ENCODE peak calls at places on chromosomes 2 and 18, in four cellular contexts. I, J, E and B are unnamed samples.

GRCh38 chr18:59961086-59961485 is 61.3 kb downstream of the PMAIP1 start:
- DNase-seq in I (peak), J (no peak), E (peak), B (no peak)

GRCh38 chr18:58858591-58859468 is 5.8 kb upstream of the ZNF532 start:
- DNase-seq in E (peak), I (no peak), J (no peak), B (no peak)

GRCh38 chr2:190583507-190584337 is 49.2 kb upstream of the NEMP2 start:
- DNase-seq in J (no peak), I (no peak), E (no peak), B (no peak)

GRCh38 chr18:28040216-28040615 is 136.7 kb downstream of the CDH2 start:
- DNase-seq in I (no peak), J (no peak), E (no peak), B (no peak)

GRCh38 chr18:73774836-73775509 is 372.7 kb downstream of the FBXO15 start:
- DNase-seq in E (no peak), I (no peak), J (no peak), B (no peak)

GRCh38 chr2:161613161-161613560 is 11.1 kb upstream of the SLC4A10 start:
- DNase-seq in I (no peak), J (no peak), E (no peak), B (no peak)

GRCh38 chr2:98088261-98088660 is 1.3 kb downstream of the VWA3B start:
- DNase-seq in I (peak), E (peak), J (no peak), B (no peak)

GRCh38 chr2:17792515-17792914 is 23.7 kb upstream of the MSGN1 start:
- DNase-seq in J (peak), I (no peak), E (no peak), B (no peak)

GRCh38 chr2:169010633-169011460 is 20.3 kb downstream of the ABCB11 start:
- DNase-seq in I (no peak), J (no peak), E (no peak), B (no peak)

GRCh38 chr18:4510160-4510559 is 55.1 kb upstream of the DLGAP1 start:
- DNase-seq in J (no peak), I (no peak), E (no peak), B (no peak)

GRCh38 chr2:159094173-159094737 is 125.8 kb downstream of the TANC1 start:
- DNase-seq in E (peak), J (peak), I (no peak), B (peak)

GRCh38 chr2:150485114-150485870 is 2.2 kb downstream of the RND3 start:
- DNase-seq in E (peak), J (no peak), I (no peak), B (no peak)

GRCh38 chr18:77106331-77106730 is 26.3 kb downstream of the MBP start:
- DNase-seq in E (peak), J (no peak), I (no peak), B (no peak)

GRCh38 chr2:150232871-150233270 is 254.6 kb downstream of the RND3 start:
- DNase-seq in E (no peak), J (no peak), I (no peak), B (no peak)

GRCh38 chr2:4995466-4995865 is 696.7 kb upstream of the SOX11 start:
- DNase-seq in I (peak), E (no peak), J (no peak), B (no peak)

GRCh38 chr2:222569826-222570225 is 86.1 kb downstream of the FARSB start:
- DNase-seq in J (peak), E (no peak), I (no peak), B (no peak)

GRCh38 chr2:145022021-145022670 is 502.2 kb upstream of the ZEB2 start:
- DNase-seq in E (no peak), I (no peak), J (no peak), B (no peak)

GRCh38 chr2:131105156-131105949 is at the start of gene PLEKHB2:
- DNase-seq in E (peak), I (peak), J (peak), B (peak)

GRCh38 chr2:215832791-215833190 is 180.6 kb downstream of the MREG start:
- DNase-seq in I (no peak), E (no peak), J (no peak), B (no peak)

GRCh38 chr2:200336980-200337615 is 30.6 kb downstream of the SPATS2L start:
- DNase-seq in I (no peak), E (no peak), J (no peak), B (no peak)

GRCh38 chr2:47015206-47015605 is 99.6 kb upstream of the MCFD2 start:
- DNase-seq in I (no peak), J (no peak), E (no peak), B (no peak)
- TF ChIP-seq CTCF in I (no peak), J (no peak), E (no peak), B (peak)

GRCh38 chr2:15732341-15733077 is 140.8 kb downstream of the DDX1 start:
- DNase-seq in E (no peak), I (peak), J (no peak), B (no peak)

GRCh38 chr2:15734871-15735737 is 143.4 kb downstream of the DDX1 start:
- DNase-seq in I (no peak), J (no peak), E (peak), B (no peak)

GRCh38 chr2:15735738-15736326 is 144.2 kb downstream of the DDX1 start:
- DNase-seq in I (no peak), E (peak), J (no peak), B (no peak)

GRCh38 chr2:15731889-15732271 is 140.2 kb downstream of the DDX1 start:
- DNase-seq in E (no peak), J (no peak), I (no peak), B (no peak)

DNA sequence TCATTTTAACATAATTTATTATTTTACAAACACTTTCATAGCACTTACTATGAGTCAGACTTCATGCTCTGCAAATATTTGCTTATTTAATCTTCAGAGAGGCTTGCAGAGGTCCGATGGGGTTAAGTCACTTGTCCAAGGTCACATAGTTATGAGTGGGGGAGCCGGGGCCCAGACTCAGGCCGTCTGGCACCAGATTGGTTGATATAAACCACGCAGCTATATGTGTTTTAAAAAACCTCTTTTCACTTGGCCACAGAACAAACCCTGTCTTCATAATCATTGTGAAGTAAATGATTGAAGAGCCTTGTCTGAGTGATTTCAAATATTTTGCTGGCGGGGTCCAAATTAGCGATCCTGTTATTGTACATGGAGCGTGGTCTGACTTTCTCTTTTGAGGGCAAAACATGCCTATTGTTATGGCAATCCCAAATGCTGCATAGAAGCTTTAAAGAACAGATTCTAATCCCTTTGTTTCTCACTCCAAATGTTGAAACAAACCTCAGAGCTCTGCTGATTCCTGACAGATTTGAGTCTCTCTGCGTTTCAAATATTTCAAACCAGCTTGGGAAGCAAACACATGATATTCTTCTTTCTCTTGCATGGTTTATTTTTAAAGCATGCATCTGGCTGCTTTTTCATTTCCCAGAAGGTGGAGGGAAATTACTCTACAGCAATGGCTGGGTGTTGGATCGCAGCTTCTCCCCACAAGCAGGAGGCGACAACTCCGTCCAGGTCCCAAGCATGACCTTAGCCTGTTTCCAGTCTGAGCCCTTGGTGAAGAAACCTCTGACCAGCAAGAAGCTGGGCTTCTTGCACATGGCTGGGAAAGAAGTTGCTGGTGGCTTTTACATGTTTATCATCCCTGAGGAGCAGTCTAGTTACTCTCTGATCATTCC is 142.4 kb downstream of the DDX1 start:
- DNase-seq in I (no peak), J (peak), E (peak), B (no peak)
- H3K4me3 ChIP-seq in I (no peak), J (no peak), E (no peak), B (no peak)

DNA sequence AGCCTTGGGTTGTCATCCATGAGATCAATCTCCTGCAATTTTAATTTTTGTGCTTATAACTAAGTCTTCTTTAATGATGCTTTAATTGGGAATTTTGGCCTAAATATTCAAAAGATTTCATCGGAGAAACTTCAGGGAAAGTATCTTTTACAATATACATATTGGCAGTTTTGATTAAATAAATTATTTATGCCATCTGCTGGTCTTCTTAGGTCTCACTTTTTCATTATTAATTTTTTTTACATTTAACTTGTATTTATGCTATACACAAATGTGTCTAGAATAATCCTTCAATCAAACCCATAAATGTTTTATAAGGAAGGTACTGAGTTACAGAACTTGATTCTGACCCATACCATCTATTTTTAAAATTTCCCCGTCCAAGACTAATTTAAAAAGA is 95.1 kb upstream of the XPO1 start:
- DNase-seq in J (no peak), E (no peak), I (no peak), B (no peak)
- TF ChIP-seq CTCF in J (no peak), E (no peak), I (peak), B (no peak)

GRCh38 chr2:46547223-46548102 is 68.1 kb downstream of the TMEM247 start:
- DNase-seq in E (peak), J (no peak), I (no peak), B (no peak)
- H3K4me3 ChIP-seq in E (no peak), J (no peak), I (peak), B (no peak)

GRCh38 chr2:218615868-218616315 is 8.2 kb downstream of the PLCD4 start:
- DNase-seq in I (no peak), E (peak), J (no peak), B (no peak)

GRCh38 chr2:218621007-218621406 is 13.3 kb downstream of the PLCD4 start:
- DNase-seq in I (no peak), J (no peak), E (no peak), B (no peak)

GRCh38 chr2:218622606-218623238 is 15.0 kb downstream of the PLCD4 start:
- DNase-seq in E (no peak), I (no peak), J (no peak), B (no peak)

GRCh38 chr2:218618102-218618860 is 10.6 kb downstream of the PLCD4 start:
- DNase-seq in J (no peak), I (peak), E (no peak), B (no peak)
- TF ChIP-seq CTCF in J (no peak), I (peak), E (no peak), B (no peak)

GRCh38 chr18:55365342-55365741 is 222.7 kb downstream of the TCF4 start:
- DNase-seq in J (no peak), I (no peak), E (no peak), B (no peak)
- H3K4me3 ChIP-seq in J (no peak), I (no peak), E (no peak), B (no peak)

DNA sequence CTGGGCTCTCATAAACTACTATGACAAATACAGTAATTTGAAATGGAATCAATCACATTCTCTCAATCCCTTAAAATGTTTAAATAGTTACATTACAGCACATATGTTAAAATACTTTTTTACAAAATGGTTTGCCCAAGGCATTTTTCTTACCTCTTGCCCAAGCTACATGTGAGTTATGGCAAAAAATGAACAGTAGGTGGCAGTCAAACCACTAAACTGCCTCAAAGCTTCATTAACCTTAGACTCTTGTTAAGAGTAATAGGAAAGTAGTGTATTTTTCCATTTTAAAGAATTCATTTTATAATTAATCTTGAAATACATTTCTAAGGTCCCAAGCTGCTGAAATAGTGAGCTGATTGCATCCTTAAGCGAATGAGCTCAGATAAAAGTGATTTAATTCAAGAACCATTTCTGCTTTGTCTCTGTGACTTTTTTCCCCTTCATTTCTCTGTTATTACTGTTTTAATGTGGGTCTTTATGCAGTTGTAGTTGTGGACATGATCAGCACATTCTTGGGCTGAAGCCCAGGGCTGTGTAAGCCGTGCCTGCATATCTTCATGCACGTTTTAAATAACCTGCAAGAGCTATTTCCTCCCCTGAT is 311.9 kb downstream of the LNPK start:
- DNase-seq in I (peak), E (peak), J (peak), B (peak)
- TF ChIP-seq CTCF in I (peak), E (peak), J (peak), B (peak)

DNA sequence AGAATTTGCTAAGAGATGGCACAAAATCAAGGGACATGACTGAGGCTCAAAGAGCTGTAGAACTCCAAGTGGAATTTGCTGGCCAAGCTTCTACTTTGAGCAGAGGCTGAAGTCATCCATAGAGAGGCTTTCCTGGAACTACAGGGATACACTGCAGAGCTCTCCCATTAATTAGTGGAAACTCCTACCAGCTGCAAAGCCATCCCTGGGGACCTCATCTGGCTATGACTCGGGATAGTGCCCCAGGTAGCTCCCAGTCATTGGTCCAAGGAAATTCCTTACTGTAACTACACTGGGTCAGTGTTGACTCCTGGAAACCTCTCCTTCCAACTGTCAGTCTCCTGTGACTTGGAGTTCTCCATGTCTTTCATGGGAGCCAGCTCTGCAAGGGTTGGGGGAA is 10.5 kb upstream of the GALM start:
- DNase-seq in E (no peak), J (no peak), I (no peak), B (no peak)
- H3K4me3 ChIP-seq in E (no peak), J (no peak), I (no peak), B (no peak)

GRCh38 chr2:173751245-173751975 is 213.8 kb downstream of the SP3 start:
- DNase-seq in I (no peak), E (no peak), J (no peak), B (no peak)

GRCh38 chr2:173750332-173750731 is 214.8 kb downstream of the SP3 start:
- DNase-seq in J (peak), I (no peak), E (no peak), B (no peak)

GRCh38 chr2:173750831-173751230 is 214.3 kb downstream of the SP3 start:
- DNase-seq in J (no peak), E (no peak), I (no peak), B (no peak)

GRCh38 chr2:173753441-173753840 is 211.7 kb downstream of the SP3 start:
- DNase-seq in E (no peak), J (no peak), I (no peak), B (no peak)

DNA sequence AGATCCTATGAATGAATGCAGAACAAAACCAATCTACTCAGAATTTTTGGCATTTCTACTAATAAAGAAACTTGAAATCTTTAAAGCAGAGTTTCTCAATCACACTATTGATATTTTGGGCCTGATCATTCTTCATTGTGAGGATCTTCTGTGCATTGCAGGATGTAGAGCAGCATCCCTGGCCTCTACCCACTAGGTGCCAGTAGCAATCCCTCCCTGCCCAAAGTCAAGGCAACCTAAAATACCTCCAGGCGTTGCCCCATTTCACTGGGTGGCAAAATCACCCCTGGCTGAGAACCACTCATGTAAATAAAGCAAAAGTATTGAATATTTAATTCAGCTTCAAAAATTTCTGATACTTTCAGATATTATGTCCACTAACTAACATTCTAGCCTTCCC is 213.0 kb downstream of the SP3 start:
- DNase-seq in E (no peak), J (peak), I (peak), B (no peak)
- TF ChIP-seq CTCF in E (no peak), J (peak), I (peak), B (peak)